ENCODE peak calls at places on chromosomes 16 and 17, in seven cellular contexts. E is foreskin fibroblast, F is right lobe of liver, L is mesothelial cell of epicardium, V is mucosa of descending colon, R is left ventricle myocardium inferior, X is H1. W is an unnamed sample.

GRCh38 chr17:4600563-4600962 is 16.2 kb downstream of the SMTNL2 start:
- DNase-seq in E (no peak), F (no peak), L (no peak), V (no peak), R (peak; percentile 77), X (no peak), W (no peak)

GRCh38 chr17:80957461-80957941 is 34.1 kb upstream of the CHMP6 start:
- DNase-seq in E (no peak), F (peak; percentile 49), L (no peak), V (no peak), R (no peak), X (no peak), W (peak; percentile 87)

GRCh38 chr16:85216522-85217375 is 104.5 kb upstream of the CIBAR2 start:
- DNase-seq in E (no peak), F (no peak), L (no peak), V (no peak), R (no peak), X (no peak), W (no peak)

GRCh38 chr16:12625716-12626115 is 178.0 kb downstream of the CPPED1 start:
- DNase-seq in E (no peak), F (no peak), L (no peak), V (no peak), R (no peak), X (no peak), W (no peak)

GRCh38 chr17:73955616-73956015 is 247.9 kb upstream of the RPL38 start:
- DNase-seq in E (no peak), F (no peak), L (no peak), V (no peak), R (no peak), X (no peak), W (no peak)

GRCh38 chr17:49575524-49576120 is at the start of gene NXPH3:
- DNase-seq in E (peak; percentile 35), F (peak; percentile 72), L (peak; percentile 78), V (peak; percentile 48), R (peak; percentile 75), X (peak; percentile 97), W (no peak)

GRCh38 chr17:28113269-28113668 is 70.8 kb downstream of the NLK start:
- DNase-seq in E (no peak), F (no peak), L (no peak), V (no peak), R (no peak), X (no peak), W (no peak)

GRCh38 chr17:78875738-78876597 is 27.0 kb downstream of the CEP295NL start:
- DNase-seq in E (peak; percentile 32), F (no peak), L (peak; percentile 34), V (no peak), R (no peak), X (no peak), W (no peak)

GRCh38 chr16:87342504-87342903 is 25.3 kb upstream of the C16orf95 start:
- DNase-seq in E (no peak), F (no peak), L (no peak), V (no peak), R (no peak), X (no peak), W (no peak)

GRCh38 chr17:40699880-40700279 is 3.7 kb downstream of the KRT24 start:
- DNase-seq in E (no peak), F (no peak), L (no peak), V (no peak), R (no peak), X (no peak), W (no peak)

GRCh38 chr16:72112906-72113615 is 19.4 kb downstream of the DHX38 start:
- DNase-seq in E (no peak), F (no peak), L (no peak), V (no peak), R (no peak), X (no peak), W (no peak)

GRCh38 chr17:43402078-43402477 is 3.3 kb downstream of the ARL4D start:
- DNase-seq in E (no peak), F (peak; percentile 68), L (no peak), V (no peak), R (no peak), X (no peak), W (no peak)

GRCh38 chr16:85888405-85889331 is 10.3 kb upstream of the IRF8 start:
- DNase-seq in E (peak; percentile 84), F (no peak), L (no peak), V (no peak), R (no peak), X (no peak), W (no peak)

GRCh38 chr16:68728558-68728957 is 8.5 kb upstream of the CDH1 start:
- DNase-seq in E (no peak), F (no peak), L (no peak), V (no peak), R (no peak), X (no peak), W (no peak)

GRCh38 chr17:47225436-47225858 is 16.3 kb downstream of the MYL4 start:
- DNase-seq in E (peak; percentile 95), F (no peak), L (no peak), V (peak; percentile 75), R (peak; percentile 40), X (no peak), W (no peak)

GRCh38 chr16:69399361-69399760 is 13.6 kb upstream of the TERF2 start:
- DNase-seq in E (peak; percentile 63), F (no peak), L (no peak), V (no peak), R (no peak), X (no peak), W (no peak)

GRCh38 chr16:88599092-88599733 is 29.0 kb downstream of the ZC3H18 start:
- DNase-seq in E (no peak), F (peak; percentile 81), L (no peak), V (peak; percentile 56), R (peak; percentile 88), X (no peak), W (no peak)

GRCh38 chr17:4498461-4499397 is at the start of gene SPNS2:
- DNase-seq in E (peak; percentile 38), F (peak; percentile 82), L (peak; percentile 75), V (peak; percentile 78), R (peak; percentile 75), X (peak; percentile 85), W (no peak)

DNA sequence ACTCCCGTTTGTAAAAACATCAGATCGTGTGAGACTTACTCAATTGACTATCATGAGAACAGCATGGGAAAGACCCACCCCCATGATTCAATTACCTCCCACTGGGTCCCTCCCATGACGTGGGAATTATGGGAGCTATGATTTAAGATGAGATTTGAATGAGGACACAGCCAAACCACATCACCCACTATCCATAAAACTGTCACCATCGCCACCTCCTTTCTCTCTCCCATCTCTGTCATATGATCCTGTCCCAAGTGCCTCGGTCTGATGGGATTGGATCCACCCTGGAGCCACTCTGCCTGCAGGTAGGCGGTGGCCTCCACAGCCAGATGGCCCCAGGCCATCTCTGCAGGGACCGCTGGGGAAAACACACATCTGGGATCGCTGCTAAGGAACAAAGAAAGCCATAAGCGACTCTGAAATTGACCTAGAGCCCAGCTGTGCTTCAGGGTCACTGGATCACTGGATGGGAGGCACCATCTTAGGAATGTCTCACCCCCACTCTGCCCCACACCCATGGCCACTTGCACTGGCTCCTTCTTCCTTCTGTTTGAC is 61.2 kb downstream of the TMEM186 start:
- DNase-seq in E (no peak), F (no peak), L (no peak), V (no peak), R (no peak), X (no peak), W (no peak)
- TF ChIP-seq CTCF in E (no peak), F (no peak), L (no peak), V (no peak), R (no peak), X (no peak), W (no peak)

GRCh38 chr17:7403043-7403901 is 625 bp downstream of the TMEM256 start:
- DNase-seq in E (peak; percentile 64), F (peak; percentile 80), L (no peak), V (peak; percentile 72), R (peak; percentile 80), X (peak; percentile 76), W (no peak)
- TF ChIP-seq CTCF in E (no peak), F (no peak), L (no peak), V (no peak), R (no peak), X (no peak), W (no peak)

DNA sequence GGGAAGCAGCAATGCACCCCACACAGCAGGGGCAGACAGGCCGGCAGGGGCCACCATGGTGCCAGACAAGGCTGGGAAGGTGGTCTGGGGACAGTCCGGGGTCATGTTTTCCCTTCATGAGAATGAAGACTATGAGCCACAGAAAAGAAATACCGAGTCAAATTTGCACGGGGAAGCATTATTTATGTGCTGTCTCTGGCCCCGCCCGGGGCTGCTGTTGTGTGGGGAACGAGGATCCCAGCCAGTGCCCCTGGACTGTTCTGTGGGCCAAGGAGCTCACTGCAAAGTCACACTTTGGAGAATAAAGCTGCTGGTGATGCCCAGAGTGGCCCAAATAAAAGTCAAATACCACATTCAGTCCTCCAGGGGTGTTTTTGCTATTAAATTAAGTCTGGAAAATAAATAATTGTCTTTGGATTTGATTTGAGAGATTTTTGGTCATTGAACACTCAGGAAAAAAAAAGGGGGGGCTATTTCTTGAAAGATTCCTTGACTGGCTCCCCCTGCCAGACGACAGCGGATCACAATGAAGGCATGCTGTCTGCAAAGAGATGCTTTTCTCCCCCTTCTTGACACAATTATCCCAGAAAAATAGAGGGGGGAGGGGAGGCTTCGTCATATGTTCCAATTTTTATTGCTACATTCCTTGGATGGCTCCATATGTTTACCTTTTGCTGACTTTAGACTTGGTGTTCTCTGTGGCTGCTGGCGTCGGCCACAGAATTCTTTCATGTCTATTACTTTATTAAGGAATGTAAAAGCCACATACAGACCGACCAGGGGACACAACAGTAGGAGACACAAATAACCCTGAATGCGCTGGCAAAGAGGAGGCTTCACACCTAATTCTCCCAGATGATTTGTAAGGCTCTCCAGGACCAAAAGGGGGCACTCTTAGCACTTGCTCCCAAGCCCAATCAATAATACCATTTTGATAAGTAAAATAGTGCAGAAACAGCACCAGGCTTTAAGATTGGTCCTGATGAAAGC is 27.1 kb upstream of the ANKFN1 start:
- DNase-seq in E (peak; percentile 56), F (no peak), L (no peak), V (peak; percentile 23), R (no peak), X (peak; percentile 53), W (no peak)
- TF ChIP-seq CTCF in E (peak; percentile 76), F (peak; percentile 63), L (peak; percentile 21), V (no peak), R (peak; percentile 53), X (peak; percentile 10), W (peak; percentile 83)

GRCh38 chr16:65661451-65661850 is 539.6 kb upstream of the CDH11 start:
- DNase-seq in E (no peak), F (no peak), L (no peak), V (no peak), R (no peak), X (no peak), W (no peak)

GRCh38 chr16:65666132-65666869 is 544.4 kb upstream of the CDH11 start:
- DNase-seq in E (no peak), F (no peak), L (no peak), V (no peak), R (no peak), X (no peak), W (no peak)

GRCh38 chr16:65663774-65664173 is 541.9 kb upstream of the CDH11 start:
- DNase-seq in E (no peak), F (no peak), L (no peak), V (no peak), R (no peak), X (no peak), W (no peak)

GRCh38 chr16:65662236-65662635 is 540.4 kb upstream of the CDH11 start:
- DNase-seq in E (no peak), F (no peak), L (no peak), V (no peak), R (no peak), X (no peak), W (no peak)

GRCh38 chr16:65667013-65667578 is 545.2 kb upstream of the CDH11 start:
- DNase-seq in E (no peak), F (no peak), L (no peak), V (no peak), R (no peak), X (no peak), W (no peak)
- TF ChIP-seq CTCF in E (peak; percentile 26), F (no peak), L (no peak), V (no peak), R (no peak), X (peak; percentile 30), W (peak; percentile 67)